ENCODE peak calls at places on chromosomes 13 and 19, in seven cellular contexts. V is AG04450, S is uterus, W is adrenal gland, A is Peyer's patch, O is A673, K is GM23248. C is an unnamed sample.

GRCh38 chr19:56966225-56966696 is 125.7 kb upstream of the PEG3 start:
- DNase-seq in V (no peak), S (peak), W (peak), A (no peak), O (peak), K (no peak), C (no peak)

GRCh38 chr13:37138169-37138568 is 32.7 kb upstream of the CSNK1A1L start:
- DNase-seq in V (no peak), S (no peak), W (no peak), A (no peak), O (peak), K (peak), C (no peak)

GRCh38 chr13:63184693-63185092 is 1769.0 kb upstream of the PCDH20 start:
- DNase-seq in V (peak), S (no peak), W (no peak), A (no peak), O (peak), K (peak), C (no peak)

GRCh38 chr19:4969772-4970531 is 1.0 kb downstream of the KDM4B start:
- DNase-seq in V (no peak), S (no peak), W (peak), A (no peak), O (peak), K (peak), C (peak)

GRCh38 chr19:4042731-4043082 is 24.0 kb downstream of the ZBTB7A start:
- DNase-seq in V (no peak), S (no peak), W (no peak), A (no peak), O (no peak), K (no peak), C (no peak)

GRCh38 chr13:110334841-110335490 is 27.9 kb downstream of the COL4A2 start:
- DNase-seq in V (no peak), S (no peak), W (no peak), A (no peak), O (peak), K (no peak), C (no peak)

GRCh38 chr19:15563325-15563794 is 51.7 kb upstream of the CYP4F8 start:
- DNase-seq in V (no peak), S (no peak), W (peak), A (peak), O (peak), K (peak), C (peak)

GRCh38 chr13:52001120-52001731 is 10.0 kb downstream of the ATP7B start:
- DNase-seq in V (peak), S (no peak), W (no peak), A (no peak), O (peak), K (peak), C (no peak)

GRCh38 chr13:99442273-99442895 is 58.9 kb upstream of the TM9SF2 start:
- DNase-seq in V (no peak), S (no peak), W (no peak), A (no peak), O (peak), K (peak), C (no peak)

GRCh38 chr19:9883231-9883758 is 48.2 kb downstream of the PIN1 start:
- DNase-seq in V (no peak), S (no peak), W (no peak), A (no peak), O (no peak), K (no peak), C (peak)

GRCh38 chr13:42041017-42041683 is 7.3 kb upstream of the DGKH start:
- DNase-seq in V (no peak), S (peak), W (peak), A (peak), O (peak), K (peak), C (peak)

GRCh38 chr13:93775507-93776108 is 549.0 kb downstream of the GPC6 start:
- DNase-seq in V (peak), S (no peak), W (no peak), A (no peak), O (no peak), K (peak), C (no peak)

GRCh38 chr13:93248627-93249047 is 22.0 kb downstream of the GPC6 start:
- DNase-seq in V (no peak), S (no peak), W (no peak), A (no peak), O (peak), K (no peak), C (no peak)

GRCh38 chr19:11182994-11183393 is 14.4 kb downstream of the KANK2 start:
- DNase-seq in V (no peak), S (no peak), W (no peak), A (no peak), O (no peak), K (no peak), C (no peak)

GRCh38 chr13:101455863-101456262 is 3.4 kb downstream of the ITGBL1 start:
- DNase-seq in V (peak), S (no peak), W (no peak), A (no peak), O (no peak), K (peak), C (no peak)

GRCh38 chr19:10502524-10503001 is 593 bp downstream of the KEAP1 start:
- DNase-seq in V (peak), S (peak), W (peak), A (peak), O (peak), K (peak), C (peak)

GRCh38 chr13:30810261-30810701 is 74.9 kb downstream of the ALOX5AP start:
- DNase-seq in V (no peak), S (no peak), W (no peak), A (no peak), O (no peak), K (no peak), C (no peak)

GRCh38 chr19:51564791-51565190 is 6.3 kb upstream of the ZNF175 start:
- DNase-seq in V (no peak), S (no peak), W (no peak), A (no peak), O (no peak), K (no peak), C (no peak)

GRCh38 chr19:3931041-3931440 is 1.8 kb upstream of the NMRK2 start:
- DNase-seq in V (no peak), S (no peak), W (no peak), A (no peak), O (no peak), K (no peak), C (peak)

GRCh38 chr13:46992383-46992952 is 95.6 kb upstream of the HTR2A start:
- DNase-seq in V (no peak), S (no peak), W (no peak), A (no peak), O (peak), K (peak), C (no peak)

GRCh38 chr13:100513987-100514670 is 74.5 kb downstream of the GGACT start:
- DNase-seq in V (no peak), S (no peak), W (no peak), A (no peak), O (peak), K (no peak), C (no peak)

GRCh38 chr13:73258396-73258795 is 199.6 kb downstream of the KLF5 start:
- DNase-seq in V (no peak), S (no peak), W (no peak), A (no peak), O (no peak), K (no peak), C (no peak)

GRCh38 chr19:39502640-39503417 is 4.1 kb downstream of the DLL3 start:
- DNase-seq in V (no peak), S (peak), W (peak), A (peak), O (peak), K (peak), C (peak)

GRCh38 chr13:80337011-80337688 is 3.8 kb downstream of the SPRY2 start:
- DNase-seq in V (no peak), S (no peak), W (no peak), A (peak), O (no peak), K (peak), C (peak)

GRCh38 chr13:44437356-44438233 is 64.0 kb downstream of the SERP2 start:
- DNase-seq in V (no peak), S (no peak), W (no peak), A (no peak), O (peak), K (peak), C (no peak)

GRCh38 chr13:40985596-40986327 is 33.4 kb downstream of the ELF1 start:
- DNase-seq in V (no peak), S (no peak), W (no peak), A (no peak), O (no peak), K (no peak), C (no peak)

GRCh38 chr13:21674271-21675009 is 3.6 kb downstream of the FGF9 start:
- DNase-seq in V (no peak), S (no peak), W (peak), A (peak), O (no peak), K (peak), C (peak)

GRCh38 chr13:110390572-110390971 is 83.5 kb downstream of the COL4A2 start:
- DNase-seq in V (no peak), S (no peak), W (no peak), A (no peak), O (no peak), K (peak), C (no peak)

GRCh38 chr13:113364371-113364932 is 522 bp upstream of the GRTP1 start:
- DNase-seq in V (no peak), S (peak), W (peak), A (no peak), O (no peak), K (peak), C (peak)
- H3K27ac ChIP-seq in V (no peak), S (peak), W (no peak), A (peak), O (peak), K (no peak), C (no peak)

GRCh38 chr19:45798995-45799517 is 6.4 kb upstream of the DMWD start:
- DNase-seq in V (peak), S (peak), W (peak), A (peak), O (peak), K (peak), C (peak)
- H3K27ac ChIP-seq in V (no peak), S (peak), W (no peak), A (no peak), O (no peak), K (no peak), C (no peak)

DNA sequence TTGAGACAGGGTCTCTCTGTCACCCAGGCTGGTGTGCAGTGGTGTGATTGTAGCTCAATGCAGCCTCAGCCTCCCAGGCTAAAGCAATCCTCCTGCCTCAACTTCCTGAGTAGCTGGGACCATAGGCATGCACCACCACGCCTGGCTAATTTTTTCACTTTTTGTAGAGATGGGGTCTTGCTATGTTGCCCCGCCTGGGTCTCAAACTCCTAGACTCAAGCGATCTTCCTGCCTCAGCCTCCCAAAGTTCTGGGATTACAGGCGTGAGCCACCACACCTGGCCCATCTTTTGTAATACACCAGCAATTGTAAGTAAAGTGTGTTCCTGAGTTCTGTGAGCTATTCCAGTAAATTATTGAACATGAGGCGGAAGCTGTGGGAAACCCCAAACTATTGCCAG is 6.7 kb downstream of the PLA2G4C start:
- DNase-seq in V (no peak), S (no peak), W (no peak), A (no peak), O (no peak), K (no peak), C (no peak)
- H3K27ac ChIP-seq in V (no peak), S (no peak), W (no peak), A (no peak), O (no peak), K (no peak), C (no peak)

GRCh38 chr19:55673889-55674288 is 1.1 kb upstream of the EPN1 start:
- DNase-seq in V (no peak), S (no peak), W (no peak), A (no peak), O (no peak), K (no peak), C (peak)
- H3K27ac ChIP-seq in V (no peak), S (no peak), W (no peak), A (peak), O (peak), K (peak), C (no peak)

DNA sequence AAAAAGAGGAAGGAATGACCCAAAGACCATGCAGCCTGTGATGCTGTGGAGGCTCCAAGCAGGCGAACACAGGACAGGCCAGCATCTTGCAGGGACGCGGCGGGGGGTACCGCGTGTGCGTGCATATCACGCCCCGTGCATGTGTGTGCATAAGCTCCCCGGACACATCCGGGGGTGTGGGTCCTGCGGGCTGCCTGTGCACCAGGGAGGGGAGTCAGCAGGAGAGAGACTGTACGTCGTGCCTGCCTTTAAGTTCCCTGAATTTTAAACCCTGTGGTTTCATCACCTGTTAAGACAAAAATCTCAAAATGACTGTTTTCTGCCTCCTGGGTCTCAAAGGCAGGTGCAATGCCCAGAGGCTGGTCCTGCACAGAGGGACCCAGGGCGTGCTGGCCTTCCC is 16.6 kb downstream of the ADAT3 start:
- DNase-seq in V (no peak), S (no peak), W (no peak), A (no peak), O (no peak), K (no peak), C (no peak)
- H3K27ac ChIP-seq in V (no peak), S (no peak), W (no peak), A (no peak), O (no peak), K (no peak), C (no peak)